ENCODE peak calls at places on chromosomes 2 and 18, in nine cellular contexts. X is upper lobe of left lung, Q is heart right ventricle, T is HepG2, O is RWPE2, I is sigmoid colon, H is uterus, M is hepatocyte, Y is heart left ventricle. A is an unnamed sample.

GRCh38 chr18:24734058-24734457 is 273.6 kb downstream of the HRH4 start:
- DNase-seq in Q (no peak), M (peak; percentile 38), I (no peak), Y (no peak), H (peak; percentile 34), O (no peak), T (peak; percentile 16), X (no peak), A (peak; percentile 9)

GRCh38 chr2:181781082-181781786 is 100.9 kb upstream of the NEUROD1 start:
- DNase-seq in I (no peak), H (no peak), M (no peak), Y (no peak), O (no peak), X (no peak), T (no peak), Q (no peak), A (peak; percentile 10)

GRCh38 chr18:69795785-69796184 is 151.9 kb downstream of the CD226 start:
- DNase-seq in I (no peak), O (no peak), Q (no peak), X (no peak), T (no peak), H (no peak), Y (no peak), M (peak; percentile 3), A (no peak)

GRCh38 chr18:70384181-70384790 is 95.4 kb downstream of the SOCS6 start:
- DNase-seq in T (peak; percentile 72), M (peak; percentile 46), H (no peak), Q (no peak), Y (no peak), I (no peak), O (peak; percentile 90), X (no peak), A (peak; percentile 45)

GRCh38 chr2:47321006-47321405 is 82.0 kb upstream of the MSH2 start:
- DNase-seq in I (no peak), H (no peak), X (no peak), T (no peak), Q (no peak), Y (no peak), M (no peak), O (no peak), A (no peak)

GRCh38 chr2:17298453-17298852 is 219.8 kb downstream of the RAD51AP2 start:
- DNase-seq in Y (no peak), T (peak; percentile 64), Q (no peak), O (no peak), I (no peak), H (no peak), M (no peak), X (no peak), A (no peak)

GRCh38 chr2:129484999-129485398 is 494.5 kb upstream of the RAB6C start:
- DNase-seq in X (no peak), M (no peak), I (no peak), Q (no peak), O (no peak), H (no peak), T (no peak), Y (no peak), A (no peak)

GRCh38 chr18:6610436-6610835 is 119.1 kb upstream of the ARHGAP28 start:
- DNase-seq in I (no peak), Y (no peak), Q (no peak), O (no peak), X (no peak), M (no peak), T (no peak), H (no peak), A (no peak)

GRCh38 chr2:68997401-68997800 is 15.6 kb upstream of the ANTXR1 start:
- DNase-seq in Q (no peak), X (no peak), I (no peak), M (no peak), T (no peak), O (no peak), H (no peak), Y (no peak), A (no peak)

GRCh38 chr2:72081450-72081849 is 66.2 kb downstream of the CYP26B1 start:
- DNase-seq in Q (no peak), I (no peak), O (no peak), Y (no peak), T (no peak), M (no peak), H (no peak), X (peak; percentile 54), A (no peak)

GRCh38 chr2:128315122-128315828 is 3.4 kb downstream of the HS6ST1 start:
- DNase-seq in I (no peak), M (peak; percentile 5), Y (peak; percentile 4), Q (no peak), O (no peak), X (peak; percentile 69), T (no peak), H (no peak), A (no peak)

GRCh38 chr18:961644-962355 is 57.1 kb downstream of the ADCYAP1 start:
- DNase-seq in H (peak; percentile 47), X (no peak), Q (peak; percentile 17), M (peak; percentile 55), T (peak; percentile 13), Y (peak; percentile 16), O (no peak), I (no peak), A (peak; percentile 65)

GRCh38 chr2:182426082-182426914 is 538 bp downstream of the PDE1A start:
- DNase-seq in H (peak; percentile 21), O (no peak), M (peak; percentile 6), Y (no peak), Q (no peak), X (no peak), T (no peak), I (no peak), A (no peak)

GRCh38 chr18:24189007-24189528 is 50.2 kb downstream of the CABYR start:
- DNase-seq in T (no peak), H (no peak), X (peak; percentile 41), I (no peak), O (no peak), Q (no peak), Y (no peak), M (no peak), A (no peak)

GRCh38 chr18:38297910-38298309 is 732.3 kb upstream of the CELF4 start:
- DNase-seq in Q (no peak), X (no peak), Y (no peak), I (no peak), M (no peak), H (no peak), O (no peak), T (no peak), A (peak; percentile 3)

GRCh38 chr2:218329826-218330651 is 26.6 kb upstream of the CATIP start:
- DNase-seq in I (no peak), O (no peak), Q (no peak), Y (no peak), T (no peak), M (no peak), X (peak; percentile 21), H (no peak), A (no peak)
- H3K4me1 ChIP-seq in I (no peaks in the 10 kb centered on the region), O (no peaks in the 10 kb centered on the region), Q (peaks cover 13% of the 10 kb centered on the region), Y (peaks cover 81% of the 10 kb centered on the region), T (peaks cover 50% of the 10 kb centered on the region), M (peaks cover 33% of the 10 kb centered on the region), X (peaks cover 46% of the 10 kb centered on the region), H (no peaks in the 10 kb centered on the region), A (peaks cover 4% of the 10 kb centered on the region)

GRCh38 chr2:216108967-216109921 is at the start of gene XRCC5:
- DNase-seq in Q (peak; percentile 98), Y (peak; percentile 95), M (peak; percentile 98), H (peak; percentile 98), I (peak; percentile 98), O (peak; percentile 91), T (peak; percentile 96), X (peak; percentile 96), A (peak; percentile 95)
- H3K4me3 ChIP-seq in Q (peak within 1 kb of the TSS; percentile 84), Y (peak within 1 kb of the TSS; percentile 89), M (peak within 1 kb of the TSS; percentile 80), H (peak within 1 kb of the TSS; percentile 84), I (peak within 1 kb of the TSS; percentile 68), O (peak within 1 kb of the TSS; percentile 88), T (peak within 1 kb of the TSS; percentile 88), X (peak within 1 kb of the TSS; percentile 75), A (peak within 1 kb of the TSS; percentile 96)

GRCh38 chr18:57791192-57791591 is 11.9 kb downstream of the ATP8B1 start:
- DNase-seq in I (no peak), H (no peak), Q (no peak), O (no peak), Y (no peak), T (no peak), X (no peak), M (no peak), A (no peak)

GRCh38 chr18:57787068-57787682 is 15.9 kb downstream of the ATP8B1 start:
- DNase-seq in M (no peak), H (peak; percentile 8), Q (no peak), I (no peak), X (no peak), T (no peak), Y (no peak), O (no peak), A (no peak)

GRCh38 chr18:57790316-57790715 is 12.8 kb downstream of the ATP8B1 start:
- DNase-seq in X (no peak), O (no peak), Y (no peak), I (no peak), Q (no peak), H (no peak), T (no peak), M (no peak), A (no peak)

GRCh38 chr18:57789759-57790158 is 13.4 kb downstream of the ATP8B1 start:
- DNase-seq in I (no peak), H (no peak), T (no peak), X (no peak), M (no peak), Q (no peak), Y (no peak), O (no peak), A (no peak)

DNA sequence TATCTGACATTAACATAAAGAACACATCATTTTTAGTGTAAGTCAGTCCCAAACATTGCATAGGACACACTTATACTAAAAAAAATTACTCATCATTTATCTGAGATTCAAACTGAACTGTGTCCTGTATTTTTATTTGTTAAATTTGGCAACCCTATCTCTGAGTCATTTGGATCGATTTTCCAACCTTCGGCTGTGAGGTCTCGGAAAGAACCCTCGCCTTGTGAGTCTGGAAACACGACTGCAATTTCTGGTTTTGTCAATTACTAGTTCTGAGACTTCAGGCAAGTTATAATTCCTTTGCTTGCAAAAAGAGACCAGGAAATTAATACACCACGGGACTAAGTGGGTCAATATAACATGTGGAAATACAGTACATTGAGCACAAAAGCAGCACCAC is 14.0 kb downstream of the ATP8B1 start:
- DNase-seq in M (no peak), X (no peak), Q (no peak), H (no peak), Y (no peak), O (no peak), T (no peak), I (no peak), A (no peak)
- H3K4me1 ChIP-seq in M (peaks cover 25% of the 10 kb centered on the region), X (peaks cover 23% of the 10 kb centered on the region), Q (peaks cover 100% of the 10 kb centered on the region), H (peaks cover under 1% of the 10 kb centered on the region), Y (peaks cover 60% of the 10 kb centered on the region), O (peaks cover 27% of the 10 kb centered on the region), T (peaks cover 53% of the 10 kb centered on the region), I (peaks cover 72% of the 10 kb centered on the region), A (peaks cover 14% of the 10 kb centered on the region)

DNA sequence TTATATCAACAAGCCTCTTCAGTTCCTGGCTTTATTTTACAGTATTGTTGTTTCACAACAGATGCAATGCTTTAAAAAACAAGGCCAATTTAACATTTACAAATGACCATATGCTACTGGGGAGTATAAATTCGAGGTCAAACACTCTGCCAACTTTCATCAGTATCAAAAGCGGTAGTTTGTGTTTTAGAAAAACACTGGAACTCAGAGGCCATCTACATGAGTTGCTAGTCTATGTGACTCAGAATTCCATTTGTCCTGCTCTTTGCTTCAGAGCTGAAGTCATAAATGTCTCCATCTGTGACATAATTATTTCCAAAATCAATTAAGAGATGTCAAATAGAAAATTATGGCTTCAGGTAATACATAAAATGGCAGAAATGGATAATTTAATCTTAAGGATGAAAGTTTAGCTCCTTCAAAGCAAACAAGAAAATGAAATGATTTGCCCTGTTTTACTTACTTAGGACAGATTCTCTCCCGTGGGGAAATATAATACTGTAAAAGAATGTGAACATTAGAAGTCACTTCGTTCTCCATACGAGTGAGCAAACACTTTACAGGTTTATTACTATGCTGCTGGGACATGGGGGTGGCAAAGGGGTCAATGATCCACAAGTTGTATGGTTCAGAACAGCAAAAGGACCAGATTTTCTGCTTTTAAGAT is 3.7 kb downstream of the MEX3C start:
- DNase-seq in X (no peak), H (no peak), I (no peak), T (no peak), Q (no peak), M (no peak), Y (no peak), O (no peak), A (no peak)
- H3K4me3 ChIP-seq in X (peak overlapping the region; percentile 61), H (no peak overlapping the region), I (peak overlapping the region; percentile 94), T (peak overlapping the region; percentile 24), Q (peak overlapping the region; percentile 12), M (peak overlapping the region; percentile 71), Y (peak overlapping the region; percentile 84), O (peak overlapping the region; percentile 98), A (peak overlapping the region; percentile 96)

A was measured in SJCRH30.